ENCODE peak calls at places on chromosomes 16 and 17, in seven cellular contexts. Y is tibial nerve, C is fibroblast of lung, V is NCI-H82, A is lower lobe of right lung, B is fibroblast of the aortic adventitia, P is SK-N-DZ. G is an unnamed sample.

GRCh38 chr16:77732241-77732946 is 10.1 kb downstream of the NUDT7 start:
- DNase-seq in Y (no peak), C (peak), V (no peak), A (no peak), B (peak), P (no peak), G (no peak)

GRCh38 chr16:70158261-70158939 is 15.2 kb upstream of the CLEC18C start:
- DNase-seq in Y (no peak), C (no peak), V (no peak), A (no peak), B (no peak), P (no peak), G (no peak)

GRCh38 chr16:52069866-52070265 is 477.1 kb downstream of the TOX3 start:
- DNase-seq in Y (no peak), C (peak), V (peak), A (no peak), B (no peak), P (peak), G (no peak)

GRCh38 chr17:44383861-44384260 is 5.6 kb downstream of the ITGA2B start:
- DNase-seq in Y (no peak), C (no peak), V (no peak), A (no peak), B (no peak), P (no peak), G (no peak)

GRCh38 chr16:56401482-56401881 is 23.9 kb downstream of the AMFR start:
- DNase-seq in Y (no peak), C (no peak), V (peak), A (no peak), B (no peak), P (peak), G (no peak)

GRCh38 chr17:19678581-19679418 is 30.2 kb downstream of the ALDH3A2 start:
- DNase-seq in Y (no peak), C (no peak), V (no peak), A (no peak), B (no peak), P (no peak), G (no peak)

GRCh38 chr16:19700319-19700781 is 17.7 kb downstream of the KNOP1 start:
- DNase-seq in Y (no peak), C (peak), V (no peak), A (no peak), B (peak), P (no peak), G (no peak)

GRCh38 chr16:51154271-51155171 is 3.5 kb upstream of the SALL1 start:
- DNase-seq in Y (no peak), C (peak), V (no peak), A (no peak), B (no peak), P (no peak), G (no peak)

G was measured in frontal cortex.